ENCODE peak calls at places on chromosome 15, in four cellular contexts. One of them, this sample, is unnamed. For H3K4me1, the result is how much of the 10 kb centered on the place peaks cover.

GRCh38 chr15:74405823-74406222 is 27.9 kb downstream of the SEMA7A start:
- DNase-seq in Panc1: no peak
- DNase-seq in tibial nerve: no peak
- DNase-seq in CD8-positive, alpha-beta T cell: no peak
- DNase-seq in this sample: no peak

GRCh38 chr15:45023659-45024320 is 795 bp downstream of the SORD start:
- DNase-seq in CD8-positive, alpha-beta T cell: no peak
- DNase-seq in tibial nerve: no peak
- DNase-seq in Panc1: no peak
- DNase-seq in this sample: no peak

GRCh38 chr15:92652576-92652966 is 3.0 kb downstream of the FAM174B start:
- DNase-seq in tibial nerve: no peak
- DNase-seq in CD8-positive, alpha-beta T cell: no peak
- DNase-seq in Panc1: no peak
- DNase-seq in this sample: no peak

GRCh38 chr15:89442671-89443307 is 53.6 kb downstream of the RHCG start:
- DNase-seq in tibial nerve: no peak
- DNase-seq in CD8-positive, alpha-beta T cell: no peak
- DNase-seq in Panc1: peak
- DNase-seq in this sample: no peak

GRCh38 chr15:91414124-91414523 is 314.1 kb downstream of the SV2B start:
- DNase-seq in CD8-positive, alpha-beta T cell: no peak
- DNase-seq in tibial nerve: no peak
- DNase-seq in Panc1: no peak
- DNase-seq in this sample: no peak

GRCh38 chr15:62066663-62067447 is at the start of gene C2CD4A:
- DNase-seq in CD8-positive, alpha-beta T cell: peak
- DNase-seq in Panc1: no peak
- DNase-seq in tibial nerve: no peak
- DNase-seq in this sample: peak

GRCh38 chr15:72682772-72683171 is 3.2 kb downstream of the HIGD2B start:
- DNase-seq in CD8-positive, alpha-beta T cell: no peak
- DNase-seq in tibial nerve: no peak
- DNase-seq in Panc1: no peak
- DNase-seq in this sample: no peak

GRCh38 chr15:29345549-29346525 is 76.2 kb upstream of the NSMCE3 start:
- DNase-seq in CD8-positive, alpha-beta T cell: no peak
- DNase-seq in Panc1: no peak
- DNase-seq in tibial nerve: no peak
- DNase-seq in this sample: no peak

GRCh38 chr15:82570721-82571519 is 30.7 kb upstream of the RPS17 start:
- DNase-seq in Panc1: no peak
- DNase-seq in tibial nerve: no peak
- DNase-seq in CD8-positive, alpha-beta T cell: no peak
- DNase-seq in this sample: no peak

GRCh38 chr15:33780011-33780768 is 188.1 kb upstream of the CHRM5 start:
- DNase-seq in Panc1: no peak
- DNase-seq in tibial nerve: no peak
- DNase-seq in CD8-positive, alpha-beta T cell: no peak
- DNase-seq in this sample: no peak

GRCh38 chr15:37814847-37815246 is 119.6 kb upstream of the TMCO5A start:
- DNase-seq in CD8-positive, alpha-beta T cell: no peak
- DNase-seq in Panc1: no peak
- DNase-seq in tibial nerve: no peak
- DNase-seq in this sample: no peak

GRCh38 chr15:25237291-25237978 is 201.4 kb downstream of the UBE3A start:
- DNase-seq in tibial nerve: no peak
- DNase-seq in CD8-positive, alpha-beta T cell: no peak
- DNase-seq in Panc1: no peak
- DNase-seq in this sample: no peak

DNA sequence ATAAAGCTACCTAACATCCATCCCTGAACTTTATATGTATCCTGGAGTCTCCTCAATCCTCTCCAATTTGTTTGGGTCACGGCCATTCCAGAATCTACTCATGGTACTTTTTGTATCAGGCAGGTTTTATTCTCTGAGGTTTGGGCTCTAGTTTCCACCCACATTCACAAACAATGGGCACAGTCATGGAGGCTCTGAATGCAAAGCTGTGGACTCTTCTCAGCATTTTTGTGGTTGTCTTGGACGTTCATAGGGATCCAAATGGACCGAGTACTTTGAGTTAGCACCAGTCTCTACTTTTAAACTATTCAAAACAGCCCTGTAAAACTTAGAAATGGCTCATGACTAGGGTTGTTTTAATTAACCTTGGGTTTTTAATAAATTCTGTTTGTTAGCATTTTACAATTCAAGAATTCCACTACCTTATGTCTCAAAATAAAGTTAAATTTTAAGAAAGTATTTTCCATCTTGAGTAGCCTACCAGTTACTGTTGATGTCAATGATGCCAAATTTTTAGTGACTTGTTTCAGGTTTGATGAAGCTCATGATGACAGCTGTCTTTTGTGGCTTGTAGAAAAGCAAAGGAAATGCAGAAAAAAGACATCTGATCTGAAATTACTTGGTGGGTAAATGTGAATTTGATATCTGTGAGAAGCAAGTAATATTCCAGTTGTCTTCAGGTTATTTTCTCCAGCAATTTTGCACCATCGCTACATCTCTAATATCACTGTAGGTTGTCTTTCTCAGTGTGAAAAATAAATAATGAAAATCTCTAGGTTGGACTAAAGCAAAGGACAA is 275.7 kb upstream of the THBS1 start:
- DNase-seq in Panc1: no peak
- DNase-seq in CD8-positive, alpha-beta T cell: no peak
- DNase-seq in tibial nerve: no peak
- DNase-seq in this sample: no peak
- H3K4me1 ChIP-seq in Panc1: under half
- H3K4me1 ChIP-seq in CD8-positive, alpha-beta T cell: under half
- H3K4me1 ChIP-seq in tibial nerve: under half
- H3K4me1 ChIP-seq in this sample: under half

GRCh38 chr15:98800437-98801233 is 152.3 kb downstream of the IGF1R start:
- DNase-seq in CD8-positive, alpha-beta T cell: no peak
- DNase-seq in Panc1: peak
- DNase-seq in tibial nerve: no peak
- DNase-seq in this sample: peak
- H3K4me3 ChIP-seq in CD8-positive, alpha-beta T cell: no peak
- H3K4me3 ChIP-seq in Panc1: peak
- H3K4me3 ChIP-seq in tibial nerve: no peak
- H3K4me3 ChIP-seq in this sample: no peak

GRCh38 chr15:41690636-41691035 is 30.4 kb downstream of the MGA start:
- DNase-seq in Panc1: no peak
- DNase-seq in tibial nerve: no peak
- DNase-seq in CD8-positive, alpha-beta T cell: no peak
- DNase-seq in this sample: no peak
- H3K4me1 ChIP-seq in Panc1: under half
- H3K4me1 ChIP-seq in tibial nerve: under half
- H3K4me1 ChIP-seq in CD8-positive, alpha-beta T cell: under half
- H3K4me1 ChIP-seq in this sample: under half

GRCh38 chr15:77069521-77070121 is 1.3 kb downstream of the TSPAN3 start:
- DNase-seq in CD8-positive, alpha-beta T cell: no peak
- DNase-seq in Panc1: no peak
- DNase-seq in tibial nerve: no peak
- DNase-seq in this sample: no peak

GRCh38 chr15:77070180-77070499 is 769 bp downstream of the TSPAN3 start:
- DNase-seq in CD8-positive, alpha-beta T cell: no peak
- DNase-seq in tibial nerve: no peak
- DNase-seq in Panc1: no peak
- DNase-seq in this sample: no peak

GRCh38 chr15:77074350-77074749 is 3.4 kb upstream of the TSPAN3 start:
- DNase-seq in Panc1: no peak
- DNase-seq in tibial nerve: no peak
- DNase-seq in CD8-positive, alpha-beta T cell: no peak
- DNase-seq in this sample: no peak

GRCh38 chr15:77070500-77071337 is at the start of gene TSPAN3:
- DNase-seq in Panc1: no peak
- DNase-seq in CD8-positive, alpha-beta T cell: peak
- DNase-seq in tibial nerve: peak
- DNase-seq in this sample: peak

DNA sequence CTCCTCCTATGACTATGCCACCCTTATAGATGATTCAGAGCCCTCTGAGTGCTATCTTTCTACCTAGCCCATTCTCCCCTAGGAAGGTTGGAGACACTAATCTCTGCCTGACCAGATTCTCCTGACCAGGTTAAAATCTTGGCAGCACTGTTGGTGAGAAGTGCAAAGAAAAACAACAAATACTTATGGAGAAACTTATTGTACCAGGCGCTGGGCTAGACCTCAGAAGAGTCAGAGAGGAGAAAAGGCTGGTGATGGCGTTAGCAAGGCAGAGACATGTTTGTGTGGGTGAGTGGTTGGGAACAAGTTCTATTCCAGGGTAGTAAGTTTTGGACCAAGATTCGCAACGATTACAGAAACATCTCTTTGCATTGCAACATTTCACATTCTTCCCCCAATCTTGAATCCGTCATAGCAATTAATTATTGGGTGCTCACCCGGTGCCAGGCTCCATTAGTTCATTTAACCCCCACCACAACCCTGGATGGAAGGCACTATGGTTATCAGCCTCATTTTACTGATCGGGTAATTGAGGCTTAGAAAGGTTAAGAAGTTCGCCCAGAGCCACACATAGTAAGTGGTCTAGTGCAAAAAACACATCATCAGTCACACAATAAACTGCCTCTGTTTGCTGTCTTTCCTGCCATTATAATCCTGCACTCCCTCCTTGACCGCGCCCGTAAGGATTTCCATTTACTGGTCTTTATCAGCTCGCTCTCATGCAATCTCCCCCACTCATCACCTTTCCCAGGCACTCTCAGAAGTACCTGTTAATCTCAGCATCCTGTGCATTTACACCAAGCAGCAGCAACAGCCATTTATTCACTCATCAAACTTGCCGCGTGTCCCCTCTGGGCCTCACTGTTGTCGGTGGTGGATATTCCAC is 672 bp upstream of the TSPAN3 start:
- DNase-seq in CD8-positive, alpha-beta T cell: no peak
- DNase-seq in Panc1: no peak
- DNase-seq in tibial nerve: no peak
- DNase-seq in this sample: no peak
- H3K4me3 ChIP-seq in CD8-positive, alpha-beta T cell: peak
- H3K4me3 ChIP-seq in Panc1: peak
- H3K4me3 ChIP-seq in tibial nerve: peak
- H3K4me3 ChIP-seq in this sample: peak

GRCh38 chr15:42891569-42891968 is 29.0 kb downstream of the TTBK2 start:
- DNase-seq in CD8-positive, alpha-beta T cell: no peak
- DNase-seq in tibial nerve: no peak
- DNase-seq in Panc1: no peak
- DNase-seq in this sample: no peak
- H3K4me1 ChIP-seq in CD8-positive, alpha-beta T cell: under half
- H3K4me1 ChIP-seq in tibial nerve: under half
- H3K4me1 ChIP-seq in Panc1: under half
- H3K4me1 ChIP-seq in this sample: under half

DNA sequence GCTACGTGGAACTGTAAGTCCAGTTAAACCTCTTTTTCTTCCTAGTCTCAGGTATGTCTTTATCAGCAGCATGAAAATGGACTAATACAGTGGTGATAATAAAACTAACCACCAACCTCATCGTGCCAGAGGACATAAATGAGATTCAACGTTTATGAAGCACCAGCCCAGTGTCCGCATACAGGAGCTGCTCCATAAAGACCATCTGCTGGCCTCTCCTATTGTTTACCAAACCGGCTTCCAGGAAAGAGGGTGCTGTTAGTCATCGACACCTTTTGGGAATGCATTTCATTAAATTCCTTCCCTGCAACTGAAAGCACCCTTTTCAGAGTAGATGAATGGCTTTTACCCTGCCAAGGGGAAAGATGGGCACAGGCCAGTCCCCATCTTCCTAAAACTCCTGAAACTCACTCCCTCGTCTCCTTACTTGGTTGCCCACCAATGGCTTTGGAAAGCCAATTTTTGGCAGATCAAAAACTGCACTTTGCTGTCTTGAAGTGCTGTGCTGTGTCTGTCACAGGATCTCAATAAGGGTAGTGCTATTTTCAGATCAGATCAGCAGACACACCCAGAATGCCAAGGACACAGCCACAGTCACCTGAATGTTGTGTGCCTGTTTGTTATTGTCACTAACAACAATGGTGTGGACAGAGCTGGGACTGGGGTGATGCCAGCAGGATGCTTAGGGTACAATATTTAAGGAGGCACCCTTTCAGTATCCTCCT is 122.2 kb downstream of the AQP9 start:
- DNase-seq in Panc1: no peak
- DNase-seq in CD8-positive, alpha-beta T cell: no peak
- DNase-seq in tibial nerve: no peak
- DNase-seq in this sample: no peak
- H3K4me3 ChIP-seq in Panc1: no peak
- H3K4me3 ChIP-seq in CD8-positive, alpha-beta T cell: no peak
- H3K4me3 ChIP-seq in tibial nerve: no peak
- H3K4me3 ChIP-seq in this sample: no peak

DNA sequence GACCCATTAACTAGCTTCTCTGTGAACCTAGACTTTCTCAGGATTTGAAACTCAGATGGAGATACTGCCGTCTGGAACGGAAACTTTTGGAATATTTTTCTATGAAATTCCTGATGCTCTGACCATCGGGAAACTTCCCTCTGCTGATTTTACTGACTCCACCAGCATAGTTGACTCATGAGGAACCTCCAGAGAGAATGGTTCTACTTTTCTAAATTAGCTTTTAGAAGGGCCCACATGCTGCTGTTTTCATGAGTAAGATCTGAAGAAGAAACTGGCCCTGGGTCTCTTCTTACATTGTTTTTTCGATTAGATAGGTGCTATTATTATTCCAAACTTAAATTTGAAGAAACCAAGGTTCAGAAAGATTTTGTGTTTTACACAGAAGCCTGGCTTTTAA is 326.3 kb upstream of the NR2E3 start:
- DNase-seq in tibial nerve: no peak
- DNase-seq in Panc1: no peak
- DNase-seq in CD8-positive, alpha-beta T cell: no peak
- DNase-seq in this sample: no peak
- H3K4me1 ChIP-seq in tibial nerve: under half
- H3K4me1 ChIP-seq in Panc1: under half
- H3K4me1 ChIP-seq in CD8-positive, alpha-beta T cell: under half
- H3K4me1 ChIP-seq in this sample: under half

GRCh38 chr15:58686286-58686685 is 63.2 kb downstream of the ADAM10 start:
- DNase-seq in tibial nerve: no peak
- DNase-seq in Panc1: no peak
- DNase-seq in CD8-positive, alpha-beta T cell: no peak
- DNase-seq in this sample: no peak
- H3K4me3 ChIP-seq in tibial nerve: no peak
- H3K4me3 ChIP-seq in Panc1: no peak
- H3K4me3 ChIP-seq in CD8-positive, alpha-beta T cell: no peak
- H3K4me3 ChIP-seq in this sample: no peak